ENCODE peak calls at places on chromosome 3, in nine cellular contexts. One of them, this sample, is unnamed.

GRCh38 chr3:111919370-111920065 is 59.3 kb upstream of the ABHD10 start:
- DNase-seq in fibroblast of lung: no peak
- DNase-seq in colonic mucosa: no peak
- DNase-seq in heart left ventricle: no peak
- DNase-seq in tibial nerve: no peak
- DNase-seq in left ventricle myocardium inferior: no peak
- DNase-seq in Peyer's patch: no peak
- DNase-seq in neural progenitor cell: no peak
- DNase-seq in adrenal gland: no peak
- DNase-seq in this sample: no peak

GRCh38 chr3:157916672-157917071 is 189.5 kb downstream of the SHOX2 start:
- DNase-seq in fibroblast of lung: no peak
- DNase-seq in colonic mucosa: no peak
- DNase-seq in heart left ventricle: no peak
- DNase-seq in tibial nerve: no peak
- DNase-seq in left ventricle myocardium inferior: no peak
- DNase-seq in Peyer's patch: no peak
- DNase-seq in neural progenitor cell: no peak
- DNase-seq in adrenal gland: no peak
- DNase-seq in this sample: no peak

GRCh38 chr3:158991146-158991705 is 189.4 kb downstream of the MFSD1 start:
- DNase-seq in fibroblast of lung: no peak
- DNase-seq in colonic mucosa: peak; percentile 85
- DNase-seq in heart left ventricle: no peak
- DNase-seq in tibial nerve: no peak
- DNase-seq in left ventricle myocardium inferior: no peak
- DNase-seq in Peyer's patch: peak; percentile 42
- DNase-seq in neural progenitor cell: peak; percentile 25
- DNase-seq in adrenal gland: no peak
- DNase-seq in this sample: no peak

GRCh38 chr3:192482391-192482790 is 244.9 kb downstream of the FGF12 start:
- DNase-seq in fibroblast of lung: peak; percentile 32
- DNase-seq in colonic mucosa: no peak
- DNase-seq in heart left ventricle: no peak
- DNase-seq in tibial nerve: no peak
- DNase-seq in left ventricle myocardium inferior: no peak
- DNase-seq in Peyer's patch: no peak
- DNase-seq in neural progenitor cell: no peak
- DNase-seq in adrenal gland: no peak
- DNase-seq in this sample: no peak

GRCh38 chr3:40660554-40660953 is 135.8 kb downstream of the ZNF621 start:
- DNase-seq in fibroblast of lung: no peak
- DNase-seq in colonic mucosa: no peak
- DNase-seq in heart left ventricle: no peak
- DNase-seq in tibial nerve: no peak
- DNase-seq in left ventricle myocardium inferior: no peak
- DNase-seq in Peyer's patch: no peak
- DNase-seq in neural progenitor cell: no peak
- DNase-seq in adrenal gland: no peak
- DNase-seq in this sample: no peak

GRCh38 chr3:101988591-101988990 is 139.3 kb downstream of the NFKBIZ start:
- DNase-seq in fibroblast of lung: no peak
- DNase-seq in colonic mucosa: no peak
- DNase-seq in heart left ventricle: no peak
- DNase-seq in tibial nerve: no peak
- DNase-seq in left ventricle myocardium inferior: no peak
- DNase-seq in Peyer's patch: no peak
- DNase-seq in neural progenitor cell: no peak
- DNase-seq in adrenal gland: no peak
- DNase-seq in this sample: no peak

GRCh38 chr3:110384601-110385000 is 687.0 kb upstream of the NECTIN3 start:
- DNase-seq in fibroblast of lung: peak; percentile 61
- DNase-seq in colonic mucosa: no peak
- DNase-seq in heart left ventricle: no peak
- DNase-seq in tibial nerve: no peak
- DNase-seq in left ventricle myocardium inferior: no peak
- DNase-seq in Peyer's patch: no peak
- DNase-seq in neural progenitor cell: no peak
- DNase-seq in adrenal gland: no peak
- DNase-seq in this sample: no peak

GRCh38 chr3:197476126-197476525 is 79.6 kb downstream of the BDH1 start:
- DNase-seq in fibroblast of lung: no peak
- DNase-seq in colonic mucosa: no peak
- DNase-seq in heart left ventricle: no peak
- DNase-seq in tibial nerve: no peak
- DNase-seq in left ventricle myocardium inferior: no peak
- DNase-seq in Peyer's patch: no peak
- DNase-seq in neural progenitor cell: no peak
- DNase-seq in adrenal gland: no peak
- DNase-seq in this sample: no peak

GRCh38 chr3:129271674-129272073 is 7.0 kb upstream of the HMCES start:
- DNase-seq in fibroblast of lung: no peak
- DNase-seq in colonic mucosa: no peak
- DNase-seq in heart left ventricle: no peak
- DNase-seq in tibial nerve: no peak
- DNase-seq in left ventricle myocardium inferior: no peak
- DNase-seq in Peyer's patch: no peak
- DNase-seq in neural progenitor cell: no peak
- DNase-seq in adrenal gland: no peak
- DNase-seq in this sample: no peak

GRCh38 chr3:16896094-16896627 is 11.4 kb downstream of the PLCL2 start:
- DNase-seq in fibroblast of lung: no peak
- DNase-seq in colonic mucosa: no peak
- DNase-seq in heart left ventricle: no peak
- DNase-seq in tibial nerve: no peak
- DNase-seq in left ventricle myocardium inferior: no peak
- DNase-seq in Peyer's patch: no peak
- DNase-seq in neural progenitor cell: no peak
- DNase-seq in adrenal gland: no peak
- DNase-seq in this sample: no peak

GRCh38 chr3:36843065-36844051 is 79.0 kb upstream of the DCLK3 start:
- DNase-seq in fibroblast of lung: peak; percentile 19
- DNase-seq in colonic mucosa: no peak
- DNase-seq in heart left ventricle: no peak
- DNase-seq in tibial nerve: no peak
- DNase-seq in left ventricle myocardium inferior: no peak
- DNase-seq in Peyer's patch: no peak
- DNase-seq in neural progenitor cell: peak; percentile 65
- DNase-seq in adrenal gland: no peak
- DNase-seq in this sample: no peak

GRCh38 chr3:139353920-139354556 is 10.2 kb downstream of the MRPS22 start:
- DNase-seq in fibroblast of lung: peak; percentile 65
- DNase-seq in colonic mucosa: no peak
- DNase-seq in heart left ventricle: no peak
- DNase-seq in tibial nerve: no peak
- DNase-seq in left ventricle myocardium inferior: no peak
- DNase-seq in Peyer's patch: no peak
- DNase-seq in neural progenitor cell: peak; percentile 64
- DNase-seq in adrenal gland: peak; percentile 32
- DNase-seq in this sample: no peak

GRCh38 chr3:183491109-183491922 is 62.9 kb upstream of the MCF2L2 start:
- DNase-seq in fibroblast of lung: no peak
- DNase-seq in colonic mucosa: peak; percentile 60
- DNase-seq in heart left ventricle: no peak
- DNase-seq in tibial nerve: no peak
- DNase-seq in left ventricle myocardium inferior: no peak
- DNase-seq in Peyer's patch: no peak
- DNase-seq in neural progenitor cell: no peak
- DNase-seq in adrenal gland: no peak
- DNase-seq in this sample: no peak

GRCh38 chr3:124174910-124175874 is 183.3 kb upstream of the ROPN1 start:
- DNase-seq in fibroblast of lung: no peak
- DNase-seq in colonic mucosa: no peak
- DNase-seq in heart left ventricle: no peak
- DNase-seq in tibial nerve: no peak
- DNase-seq in left ventricle myocardium inferior: no peak
- DNase-seq in Peyer's patch: no peak
- DNase-seq in neural progenitor cell: no peak
- DNase-seq in adrenal gland: no peak
- DNase-seq in this sample: no peak

GRCh38 chr3:121063628-121064027 is 155.6 kb downstream of the STXBP5L start:
- DNase-seq in fibroblast of lung: no peak
- DNase-seq in colonic mucosa: no peak
- DNase-seq in heart left ventricle: no peak
- DNase-seq in tibial nerve: no peak
- DNase-seq in left ventricle myocardium inferior: no peak
- DNase-seq in Peyer's patch: no peak
- DNase-seq in neural progenitor cell: no peak
- DNase-seq in adrenal gland: no peak
- DNase-seq in this sample: no peak

DNA sequence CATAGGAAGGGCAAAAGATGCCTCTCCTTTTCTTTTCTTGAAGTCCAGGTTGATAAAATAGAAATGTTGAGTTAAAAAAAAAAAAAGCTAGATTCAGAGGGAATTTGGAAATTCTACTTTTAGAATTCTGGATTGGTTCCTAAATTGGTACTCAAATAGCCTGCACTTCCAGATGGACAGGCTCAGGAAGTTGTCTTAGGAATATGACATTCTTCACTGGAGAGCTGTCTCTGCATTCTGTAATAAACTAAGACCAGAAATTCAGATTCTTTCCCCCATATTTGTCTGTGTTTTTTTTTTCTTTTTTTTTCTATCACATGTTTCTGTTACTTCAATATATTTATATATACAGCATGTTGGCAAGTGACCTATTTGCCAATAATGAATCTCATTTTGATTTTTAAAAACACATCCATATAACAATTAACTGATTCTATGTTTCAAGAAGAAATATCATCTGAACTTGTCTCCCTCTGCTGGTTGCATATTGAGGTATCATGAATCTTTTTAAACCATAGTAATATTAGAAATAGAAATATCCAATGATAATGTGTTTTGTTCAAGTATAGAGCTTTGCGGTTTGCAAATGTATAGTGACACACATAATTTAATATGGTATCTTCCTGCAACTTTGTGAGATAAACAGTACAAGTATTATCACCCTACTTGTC is 8.5 kb upstream of the LSAMP start:
- DNase-seq in fibroblast of lung: no peak
- DNase-seq in colonic mucosa: no peak
- DNase-seq in heart left ventricle: no peak
- DNase-seq in tibial nerve: no peak
- DNase-seq in left ventricle myocardium inferior: no peak
- DNase-seq in Peyer's patch: no peak
- DNase-seq in neural progenitor cell: no peak
- DNase-seq in adrenal gland: no peak
- DNase-seq in this sample: no peak
- TF ChIP-seq CTCF in fibroblast of lung: no peak
- TF ChIP-seq CTCF in colonic mucosa: no peak
- TF ChIP-seq CTCF in heart left ventricle: no peak
- TF ChIP-seq CTCF in tibial nerve: no peak
- TF ChIP-seq CTCF in left ventricle myocardium inferior: no peak
- TF ChIP-seq CTCF in Peyer's patch: no peak
- TF ChIP-seq CTCF in neural progenitor cell: peak; percentile 34
- TF ChIP-seq CTCF in adrenal gland: no peak
- TF ChIP-seq CTCF in this sample: no peak

GRCh38 chr3:13927295-13927694 is 47.4 kb upstream of the WNT7A start:
- DNase-seq in fibroblast of lung: no peak
- DNase-seq in colonic mucosa: no peak
- DNase-seq in heart left ventricle: no peak
- DNase-seq in tibial nerve: no peak
- DNase-seq in left ventricle myocardium inferior: no peak
- DNase-seq in Peyer's patch: no peak
- DNase-seq in neural progenitor cell: no peak
- DNase-seq in adrenal gland: no peak
- DNase-seq in this sample: no peak
- TF ChIP-seq CTCF in fibroblast of lung: no peak
- TF ChIP-seq CTCF in colonic mucosa: no peak
- TF ChIP-seq CTCF in heart left ventricle: peak; percentile 10
- TF ChIP-seq CTCF in tibial nerve: no peak
- TF ChIP-seq CTCF in left ventricle myocardium inferior: peak; percentile 21
- TF ChIP-seq CTCF in Peyer's patch: no peak
- TF ChIP-seq CTCF in neural progenitor cell: peak; percentile 27
- TF ChIP-seq CTCF in adrenal gland: no peak
- TF ChIP-seq CTCF in this sample: no peak

GRCh38 chr3:4290272-4290893 is 12.8 kb upstream of the SETMAR start:
- DNase-seq in fibroblast of lung: peak; percentile 23
- DNase-seq in colonic mucosa: peak; percentile 37
- DNase-seq in heart left ventricle: no peak
- DNase-seq in tibial nerve: peak; percentile 69
- DNase-seq in left ventricle myocardium inferior: no peak
- DNase-seq in Peyer's patch: no peak
- DNase-seq in neural progenitor cell: peak; percentile 30
- DNase-seq in adrenal gland: no peak
- DNase-seq in this sample: no peak
- TF ChIP-seq CTCF in fibroblast of lung: peak; percentile 81
- TF ChIP-seq CTCF in colonic mucosa: peak; percentile 91
- TF ChIP-seq CTCF in heart left ventricle: peak; percentile 90
- TF ChIP-seq CTCF in tibial nerve: peak; percentile 93
- TF ChIP-seq CTCF in left ventricle myocardium inferior: peak; percentile 98
- TF ChIP-seq CTCF in Peyer's patch: peak; percentile 90
- TF ChIP-seq CTCF in neural progenitor cell: peak; percentile 93
- TF ChIP-seq CTCF in adrenal gland: peak; percentile 79
- TF ChIP-seq CTCF in this sample: peak; percentile 95

GRCh38 chr3:71509024-71509423 is 74.5 kb downstream of the FOXP1 start:
- DNase-seq in fibroblast of lung: peak; percentile 82
- DNase-seq in colonic mucosa: no peak
- DNase-seq in heart left ventricle: no peak
- DNase-seq in tibial nerve: no peak
- DNase-seq in left ventricle myocardium inferior: no peak
- DNase-seq in Peyer's patch: no peak
- DNase-seq in neural progenitor cell: no peak
- DNase-seq in adrenal gland: no peak
- DNase-seq in this sample: no peak

GRCh38 chr3:71512000-71512399 is 71.5 kb downstream of the FOXP1 start:
- DNase-seq in fibroblast of lung: no peak
- DNase-seq in colonic mucosa: peak; percentile 57
- DNase-seq in heart left ventricle: no peak
- DNase-seq in tibial nerve: no peak
- DNase-seq in left ventricle myocardium inferior: no peak
- DNase-seq in Peyer's patch: no peak
- DNase-seq in neural progenitor cell: no peak
- DNase-seq in adrenal gland: no peak
- DNase-seq in this sample: no peak

GRCh38 chr3:71511446-71511845 is 72.1 kb downstream of the FOXP1 start:
- DNase-seq in fibroblast of lung: no peak
- DNase-seq in colonic mucosa: no peak
- DNase-seq in heart left ventricle: no peak
- DNase-seq in tibial nerve: no peak
- DNase-seq in left ventricle myocardium inferior: no peak
- DNase-seq in Peyer's patch: no peak
- DNase-seq in neural progenitor cell: no peak
- DNase-seq in adrenal gland: no peak
- DNase-seq in this sample: no peak

GRCh38 chr3:71511037-71511436 is 72.5 kb downstream of the FOXP1 start:
- DNase-seq in fibroblast of lung: peak; percentile 99
- DNase-seq in colonic mucosa: no peak
- DNase-seq in heart left ventricle: no peak
- DNase-seq in tibial nerve: no peak
- DNase-seq in left ventricle myocardium inferior: no peak
- DNase-seq in Peyer's patch: no peak
- DNase-seq in neural progenitor cell: no peak
- DNase-seq in adrenal gland: no peak
- DNase-seq in this sample: no peak

DNA sequence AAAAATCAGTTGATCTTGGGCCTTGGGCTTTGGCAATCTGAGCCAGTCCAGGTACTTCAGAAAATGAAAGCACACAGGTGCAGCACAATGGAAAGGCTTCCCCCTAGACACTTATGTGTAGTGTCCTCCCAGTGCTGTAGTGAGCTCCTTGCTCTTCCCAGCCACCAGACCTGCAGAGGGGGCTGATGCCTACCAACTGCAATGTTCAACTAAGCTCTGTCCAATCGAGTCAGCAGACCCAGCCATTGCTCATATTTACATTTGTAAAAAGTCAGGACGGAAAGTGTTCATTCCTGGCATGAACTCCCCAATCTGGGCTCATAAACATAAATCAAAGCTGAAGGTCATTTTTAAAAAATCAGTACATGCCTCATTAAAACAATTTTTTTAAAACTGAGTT is 73.0 kb downstream of the FOXP1 start:
- DNase-seq in fibroblast of lung: peak; percentile 87
- DNase-seq in colonic mucosa: no peak
- DNase-seq in heart left ventricle: no peak
- DNase-seq in tibial nerve: no peak
- DNase-seq in left ventricle myocardium inferior: no peak
- DNase-seq in Peyer's patch: no peak
- DNase-seq in neural progenitor cell: no peak
- DNase-seq in adrenal gland: peak; percentile 22
- DNase-seq in this sample: no peak
- TF ChIP-seq CTCF in fibroblast of lung: no peak
- TF ChIP-seq CTCF in colonic mucosa: no peak
- TF ChIP-seq CTCF in heart left ventricle: no peak
- TF ChIP-seq CTCF in tibial nerve: no peak
- TF ChIP-seq CTCF in left ventricle myocardium inferior: no peak
- TF ChIP-seq CTCF in Peyer's patch: no peak
- TF ChIP-seq CTCF in neural progenitor cell: no peak
- TF ChIP-seq CTCF in adrenal gland: no peak
- TF ChIP-seq CTCF in this sample: no peak